ENCODE peak calls at places on chromosomes 7 and 10, in seven cellular contexts. One of them, this sample, is unnamed. For H3K4me1, the result is how much of the 10 kb centered on the place peaks cover.

GRCh38 chr7:34839645-34840044 is 181.6 kb downstream of the NPSR1 start:
- DNase-seq in DND-41: no peak
- DNase-seq in mammary epithelial cell: no peak
- DNase-seq in GM23248: no peak
- DNase-seq in PC-9: no peak
- DNase-seq in fibroblast of lung: no peak
- DNase-seq in astrocyte: no peak
- DNase-seq in this sample: no peak

GRCh38 chr10:48453451-48454301 is 147.2 kb downstream of the MAPK8 start:
- DNase-seq in mammary epithelial cell: no peak
- DNase-seq in astrocyte: no peak
- DNase-seq in fibroblast of lung: no peak
- DNase-seq in GM23248: no peak
- DNase-seq in PC-9: no peak
- DNase-seq in DND-41: peak
- DNase-seq in this sample: no peak

GRCh38 chr10:31602541-31603244 is 283.7 kb downstream of the ZEB1 start:
- DNase-seq in DND-41: peak
- DNase-seq in GM23248: peak
- DNase-seq in fibroblast of lung: peak
- DNase-seq in PC-9: no peak
- DNase-seq in astrocyte: peak
- DNase-seq in mammary epithelial cell: peak
- DNase-seq in this sample: peak

GRCh38 chr7:132466367-132466766 is 109.9 kb downstream of the PLXNA4 start:
- DNase-seq in GM23248: no peak
- DNase-seq in fibroblast of lung: no peak
- DNase-seq in DND-41: no peak
- DNase-seq in PC-9: no peak
- DNase-seq in mammary epithelial cell: no peak
- DNase-seq in astrocyte: no peak
- DNase-seq in this sample: no peak

GRCh38 chr10:6136215-6137201 is 47.7 kb downstream of the RBM17 start:
- DNase-seq in DND-41: no peak
- DNase-seq in astrocyte: peak
- DNase-seq in GM23248: peak
- DNase-seq in mammary epithelial cell: peak
- DNase-seq in PC-9: no peak
- DNase-seq in fibroblast of lung: peak
- DNase-seq in this sample: no peak

GRCh38 chr10:79323602-79324001 is 23.7 kb upstream of the PPIF start:
- DNase-seq in fibroblast of lung: no peak
- DNase-seq in DND-41: no peak
- DNase-seq in PC-9: no peak
- DNase-seq in mammary epithelial cell: no peak
- DNase-seq in astrocyte: no peak
- DNase-seq in GM23248: no peak
- DNase-seq in this sample: no peak

GRCh38 chr7:2403718-2404648 is 572 bp downstream of the CHST12 start:
- DNase-seq in GM23248: peak
- DNase-seq in astrocyte: no peak
- DNase-seq in mammary epithelial cell: peak
- DNase-seq in fibroblast of lung: peak
- DNase-seq in DND-41: peak
- DNase-seq in PC-9: peak
- DNase-seq in this sample: peak

GRCh38 chr7:102425639-102426267 is 7.6 kb upstream of the ORAI2 start:
- DNase-seq in GM23248: no peak
- DNase-seq in mammary epithelial cell: no peak
- DNase-seq in astrocyte: no peak
- DNase-seq in PC-9: no peak
- DNase-seq in DND-41: peak
- DNase-seq in fibroblast of lung: no peak
- DNase-seq in this sample: no peak

GRCh38 chr7:38678342-38679054 is 47.3 kb upstream of the AMPH start:
- DNase-seq in GM23248: no peak
- DNase-seq in fibroblast of lung: no peak
- DNase-seq in PC-9: no peak
- DNase-seq in DND-41: no peak
- DNase-seq in mammary epithelial cell: no peak
- DNase-seq in astrocyte: no peak
- DNase-seq in this sample: no peak

GRCh38 chr10:128054163-128054970 is 71.9 kb downstream of the MKI67 start:
- DNase-seq in mammary epithelial cell: peak
- DNase-seq in DND-41: no peak
- DNase-seq in GM23248: no peak
- DNase-seq in astrocyte: no peak
- DNase-seq in fibroblast of lung: no peak
- DNase-seq in PC-9: no peak
- DNase-seq in this sample: no peak

DNA sequence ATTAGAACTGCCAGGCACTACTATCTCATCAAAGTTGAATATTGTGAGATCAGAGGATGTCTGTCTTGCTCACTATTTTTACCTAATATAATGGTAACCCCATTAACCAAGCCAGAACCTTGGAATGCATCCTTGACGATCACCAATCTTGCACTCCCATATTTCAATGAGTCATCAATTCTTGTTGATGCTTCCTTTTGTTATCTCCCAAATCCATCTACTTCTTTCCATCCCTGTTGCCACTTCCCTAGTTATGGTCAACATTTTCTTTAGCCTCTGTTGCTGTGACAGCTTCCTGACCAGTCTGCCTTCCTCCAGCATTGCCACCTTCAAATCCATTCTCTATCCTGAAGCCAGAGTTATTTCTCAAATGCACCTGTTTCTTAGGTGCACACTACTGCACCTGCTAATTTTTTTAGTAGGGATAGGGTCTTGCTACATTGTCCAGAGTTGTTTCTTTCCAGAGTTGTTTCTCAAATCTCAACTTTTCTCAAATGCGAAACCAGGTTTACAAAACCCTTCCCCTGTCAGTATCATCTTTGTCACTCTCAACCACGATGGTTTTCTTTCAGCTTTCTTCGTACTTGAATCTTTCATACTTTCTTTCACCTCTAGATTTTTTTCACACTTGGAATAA is 15.7 kb downstream of the ITGA8 start:
- DNase-seq in fibroblast of lung: no peak
- DNase-seq in DND-41: no peak
- DNase-seq in GM23248: no peak
- DNase-seq in astrocyte: no peak
- DNase-seq in mammary epithelial cell: no peak
- DNase-seq in PC-9: no peak
- DNase-seq in this sample: no peak
- TF ChIP-seq EZH2 in fibroblast of lung: no peak
- TF ChIP-seq EZH2 in DND-41: no peak
- TF ChIP-seq EZH2 in GM23248: no peak
- TF ChIP-seq EZH2 in astrocyte: no peak
- TF ChIP-seq EZH2 in mammary epithelial cell: no peak
- TF ChIP-seq EZH2 in PC-9: no peak
- TF ChIP-seq EZH2 in this sample: no peak

GRCh38 chr10:58577394-58577793 is 64.7 kb downstream of the BICC1 start:
- DNase-seq in GM23248: peak
- DNase-seq in mammary epithelial cell: no peak
- DNase-seq in DND-41: no peak
- DNase-seq in fibroblast of lung: peak
- DNase-seq in astrocyte: peak
- DNase-seq in PC-9: no peak
- DNase-seq in this sample: no peak

GRCh38 chr10:58579011-58579655 is 66.5 kb downstream of the BICC1 start:
- DNase-seq in fibroblast of lung: no peak
- DNase-seq in GM23248: peak
- DNase-seq in astrocyte: no peak
- DNase-seq in DND-41: no peak
- DNase-seq in mammary epithelial cell: no peak
- DNase-seq in PC-9: no peak
- DNase-seq in this sample: no peak

GRCh38 chr10:58576736-58577366 is 64.2 kb downstream of the BICC1 start:
- DNase-seq in DND-41: no peak
- DNase-seq in fibroblast of lung: no peak
- DNase-seq in GM23248: no peak
- DNase-seq in PC-9: no peak
- DNase-seq in astrocyte: no peak
- DNase-seq in mammary epithelial cell: no peak
- DNase-seq in this sample: no peak

GRCh38 chr10:58582045-58582444 is 69.4 kb downstream of the BICC1 start:
- DNase-seq in fibroblast of lung: no peak
- DNase-seq in astrocyte: no peak
- DNase-seq in DND-41: no peak
- DNase-seq in PC-9: no peak
- DNase-seq in GM23248: peak
- DNase-seq in mammary epithelial cell: no peak
- DNase-seq in this sample: no peak

GRCh38 chr10:58578366-58578765 is 65.7 kb downstream of the BICC1 start:
- DNase-seq in DND-41: no peak
- DNase-seq in mammary epithelial cell: no peak
- DNase-seq in fibroblast of lung: no peak
- DNase-seq in GM23248: peak
- DNase-seq in astrocyte: no peak
- DNase-seq in PC-9: no peak
- DNase-seq in this sample: no peak
- H3K27ac ChIP-seq in DND-41: no peak
- H3K27ac ChIP-seq in mammary epithelial cell: no peak
- H3K27ac ChIP-seq in fibroblast of lung: no peak
- H3K27ac ChIP-seq in GM23248: peak
- H3K27ac ChIP-seq in astrocyte: no peak
- H3K27ac ChIP-seq in PC-9: no peak
- H3K27ac ChIP-seq in this sample: no peak

GRCh38 chr10:59903871-59904270 is 2.5 kb downstream of the CCDC6 start:
- DNase-seq in PC-9: no peak
- DNase-seq in GM23248: peak
- DNase-seq in astrocyte: peak
- DNase-seq in fibroblast of lung: peak
- DNase-seq in DND-41: no peak
- DNase-seq in mammary epithelial cell: peak
- DNase-seq in this sample: no peak
- H3K4me1 ChIP-seq in PC-9: half or more
- H3K4me1 ChIP-seq in GM23248: under half
- H3K4me1 ChIP-seq in astrocyte: under half
- H3K4me1 ChIP-seq in fibroblast of lung: under half
- H3K4me1 ChIP-seq in DND-41: under half
- H3K4me1 ChIP-seq in mammary epithelial cell: half or more
- H3K4me1 ChIP-seq in this sample: under half

GRCh38 chr10:113930482-113931057 is 76.1 kb downstream of the NHLRC2 start:
- DNase-seq in fibroblast of lung: no peak
- DNase-seq in mammary epithelial cell: no peak
- DNase-seq in DND-41: no peak
- DNase-seq in astrocyte: no peak
- DNase-seq in GM23248: no peak
- DNase-seq in PC-9: no peak
- DNase-seq in this sample: no peak
- TF ChIP-seq EZH2 in fibroblast of lung: no peak
- TF ChIP-seq EZH2 in mammary epithelial cell: no peak
- TF ChIP-seq EZH2 in DND-41: no peak
- TF ChIP-seq EZH2 in astrocyte: no peak
- TF ChIP-seq EZH2 in GM23248: no peak
- TF ChIP-seq EZH2 in PC-9: no peak
- TF ChIP-seq EZH2 in this sample: no peak

DNA sequence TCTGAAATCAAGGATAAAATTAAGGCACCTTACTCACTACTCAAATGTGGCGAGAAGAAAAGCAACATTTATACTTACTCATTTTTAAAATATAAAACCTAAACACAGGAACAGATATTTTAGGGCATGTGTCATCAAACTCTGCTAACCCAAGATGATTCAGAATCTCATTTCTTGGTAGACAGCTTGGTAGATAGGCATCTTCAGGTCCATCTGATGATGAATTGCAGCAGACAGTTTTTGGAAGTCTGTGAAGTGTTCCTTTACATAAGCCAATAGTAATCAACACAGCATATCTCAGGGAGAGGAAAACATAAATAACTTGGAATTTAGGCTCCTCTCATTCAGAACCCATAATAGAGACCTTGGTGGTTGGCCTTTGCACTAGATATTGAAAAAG is 3.4 kb downstream of the HIPK2 start:
- DNase-seq in PC-9: no peak
- DNase-seq in GM23248: peak
- DNase-seq in astrocyte: peak
- DNase-seq in DND-41: no peak
- DNase-seq in fibroblast of lung: peak
- DNase-seq in mammary epithelial cell: peak
- DNase-seq in this sample: no peak
- H3K27ac ChIP-seq in PC-9: peak
- H3K27ac ChIP-seq in GM23248: peak
- H3K27ac ChIP-seq in astrocyte: peak
- H3K27ac ChIP-seq in DND-41: no peak
- H3K27ac ChIP-seq in fibroblast of lung: no peak
- H3K27ac ChIP-seq in mammary epithelial cell: peak
- H3K27ac ChIP-seq in this sample: no peak

DNA sequence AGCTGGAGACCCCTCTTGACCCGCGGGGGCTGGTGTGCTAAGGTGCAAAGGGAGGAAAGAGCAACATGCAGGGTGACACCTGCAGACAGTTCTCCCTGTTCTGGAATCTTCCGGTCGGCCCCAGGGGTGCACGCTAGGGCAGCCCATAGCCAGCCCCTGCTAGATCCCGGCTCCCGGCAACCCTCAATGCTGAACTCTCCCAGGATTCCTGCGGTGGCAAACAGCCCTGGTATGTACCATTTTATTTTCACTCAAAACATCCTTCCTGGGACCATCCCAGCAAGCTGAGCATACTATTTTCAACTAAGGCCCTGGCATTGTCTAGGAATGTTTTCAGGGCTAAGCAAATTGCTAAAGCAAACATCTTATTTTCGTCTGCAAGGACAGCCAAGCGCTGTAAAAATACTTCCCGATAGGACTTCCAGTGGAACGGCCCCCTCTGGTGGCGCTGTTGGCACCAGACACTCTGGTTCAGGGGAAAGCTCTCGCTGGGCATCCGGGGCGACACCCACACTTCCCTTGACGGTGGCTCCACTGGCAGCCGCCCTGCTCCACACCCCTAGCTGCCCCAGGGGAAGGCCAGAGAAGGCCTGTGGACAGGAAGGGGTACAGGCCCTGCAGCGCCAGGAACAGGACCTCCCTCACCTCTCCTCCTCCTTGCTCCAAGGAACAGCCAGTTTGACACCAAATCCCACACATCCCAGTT is 99.4 kb downstream of the CTBP2 start:
- DNase-seq in mammary epithelial cell: peak
- DNase-seq in GM23248: peak
- DNase-seq in DND-41: peak
- DNase-seq in PC-9: peak
- DNase-seq in astrocyte: peak
- DNase-seq in fibroblast of lung: peak
- DNase-seq in this sample: peak
- H3K4me1 ChIP-seq in mammary epithelial cell: half or more
- H3K4me1 ChIP-seq in GM23248: half or more
- H3K4me1 ChIP-seq in DND-41: under half
- H3K4me1 ChIP-seq in PC-9: under half
- H3K4me1 ChIP-seq in astrocyte: half or more
- H3K4me1 ChIP-seq in fibroblast of lung: half or more
- H3K4me1 ChIP-seq in this sample: half or more